ENCODE peak calls at places on chromosomes 3 and 15, in six cellular contexts. One of them, this sample, is unnamed.
A peak's percentile ranks its signal among the peaks of the same experiment; 100 is the strongest.

GRCh38 chr3:195083659-195084058 is 187.3 kb downstream of the XXYLT1 start:
- DNase-seq in fibroblast of mammary gland: no peak
- DNase-seq in AG20443: no peak
- DNase-seq in stimulated activated CD8-positive, alpha-beta memory T cell treated with anti-CD3 and anti-CD28 coated beads, Interleukin-15, amount 100 ng/mL, for 48 hours: no peak
- DNase-seq in HTR-8/SVneo: no peak
- DNase-seq in adrenal gland: no peak
- DNase-seq in this sample: peak; percentile 10

GRCh38 chr3:45087155-45087554 is 59.0 kb downstream of the CDCP1 start:
- DNase-seq in fibroblast of mammary gland: no peak
- DNase-seq in AG20443: no peak
- DNase-seq in stimulated activated CD8-positive, alpha-beta memory T cell treated with anti-CD3 and anti-CD28 coated beads, Interleukin-15, amount 100 ng/mL, for 48 hours: no peak
- DNase-seq in HTR-8/SVneo: no peak
- DNase-seq in adrenal gland: no peak
- DNase-seq in this sample: no peak

GRCh38 chr3:163622384-163622783 is 1455.9 kb downstream of the SI start:
- DNase-seq in fibroblast of mammary gland: no peak
- DNase-seq in AG20443: no peak
- DNase-seq in stimulated activated CD8-positive, alpha-beta memory T cell treated with anti-CD3 and anti-CD28 coated beads, Interleukin-15, amount 100 ng/mL, for 48 hours: no peak
- DNase-seq in HTR-8/SVneo: peak; percentile 12
- DNase-seq in adrenal gland: no peak
- DNase-seq in this sample: no peak

GRCh38 chr3:9157651-9158383 is 91.6 kb downstream of the SRGAP3 start:
- DNase-seq in fibroblast of mammary gland: no peak
- DNase-seq in AG20443: no peak
- DNase-seq in stimulated activated CD8-positive, alpha-beta memory T cell treated with anti-CD3 and anti-CD28 coated beads, Interleukin-15, amount 100 ng/mL, for 48 hours: no peak
- DNase-seq in HTR-8/SVneo: no peak
- DNase-seq in adrenal gland: no peak
- DNase-seq in this sample: no peak

GRCh38 chr15:68191555-68191954 is 13.6 kb downstream of the CALML4 start:
- DNase-seq in fibroblast of mammary gland: no peak
- DNase-seq in AG20443: no peak
- DNase-seq in stimulated activated CD8-positive, alpha-beta memory T cell treated with anti-CD3 and anti-CD28 coated beads, Interleukin-15, amount 100 ng/mL, for 48 hours: no peak
- DNase-seq in HTR-8/SVneo: no peak
- DNase-seq in adrenal gland: no peak
- DNase-seq in this sample: no peak

GRCh38 chr15:98668566-98669308 is 20.4 kb downstream of the IGF1R start:
- DNase-seq in fibroblast of mammary gland: peak; percentile 83
- DNase-seq in AG20443: peak; percentile 38
- DNase-seq in stimulated activated CD8-positive, alpha-beta memory T cell treated with anti-CD3 and anti-CD28 coated beads, Interleukin-15, amount 100 ng/mL, for 48 hours: peak; percentile 27
- DNase-seq in HTR-8/SVneo: no peak
- DNase-seq in adrenal gland: no peak
- DNase-seq in this sample: no peak

GRCh38 chr3:35864871-35865270 is 225.5 kb downstream of the ARPP21 start:
- DNase-seq in fibroblast of mammary gland: no peak
- DNase-seq in AG20443: no peak
- DNase-seq in stimulated activated CD8-positive, alpha-beta memory T cell treated with anti-CD3 and anti-CD28 coated beads, Interleukin-15, amount 100 ng/mL, for 48 hours: no peak
- DNase-seq in HTR-8/SVneo: no peak
- DNase-seq in adrenal gland: no peak
- DNase-seq in this sample: no peak

GRCh38 chr3:150397220-150397619 is 10.9 kb upstream of the TSC22D2 start:
- DNase-seq in fibroblast of mammary gland: no peak
- DNase-seq in AG20443: peak; percentile 14
- DNase-seq in stimulated activated CD8-positive, alpha-beta memory T cell treated with anti-CD3 and anti-CD28 coated beads, Interleukin-15, amount 100 ng/mL, for 48 hours: no peak
- DNase-seq in HTR-8/SVneo: no peak
- DNase-seq in adrenal gland: no peak
- DNase-seq in this sample: no peak

GRCh38 chr15:67199391-67199790 is 55.1 kb downstream of the AAGAB start:
- DNase-seq in fibroblast of mammary gland: peak; percentile 45
- DNase-seq in AG20443: no peak
- DNase-seq in stimulated activated CD8-positive, alpha-beta memory T cell treated with anti-CD3 and anti-CD28 coated beads, Interleukin-15, amount 100 ng/mL, for 48 hours: no peak
- DNase-seq in HTR-8/SVneo: no peak
- DNase-seq in adrenal gland: no peak
- DNase-seq in this sample: no peak